ENCODE peak calls at places on chromosomes 2 and 18, in ten cellular contexts. V, Y, S, F, I, M, O, X, H and W are unnamed samples.

GRCh38 chr2:44934024-44934423 is 7.5 kb upstream of the SIX3 start:
- DNase-seq in V (no peak), Y (no peak), S (no peak), F (peak; percentile 69), I (no peak), M (no peak), O (no peak), X (no peak), H (no peak), W (no peak)

GRCh38 chr18:24837065-24837464 is 376.6 kb downstream of the HRH4 start:
- DNase-seq in V (no peak), Y (no peak), S (no peak), F (no peak), I (peak; percentile 98), M (no peak), O (peak; percentile 87), X (no peak), H (no peak), W (no peak)

GRCh38 chr2:127985735-127986134 is 42.1 kb downstream of the SAP130 start:
- DNase-seq in V (no peak), Y (no peak), S (no peak), F (no peak), I (no peak), M (no peak), O (no peak), X (no peak), H (no peak), W (no peak)

GRCh38 chr2:171893196-171893823 is 734 bp downstream of the SLC25A12 start:
- DNase-seq in V (no peak), Y (no peak), S (no peak), F (no peak), I (no peak), M (no peak), O (no peak), X (no peak), H (no peak), W (no peak)

GRCh38 chr2:137252934-137253333 is 487.6 kb downstream of the THSD7B start:
- DNase-seq in V (no peak), Y (no peak), S (no peak), F (no peak), I (no peak), M (no peak), O (no peak), X (no peak), H (no peak), W (no peak)

GRCh38 chr18:26631135-26631534 is 82.8 kb upstream of the KCTD1 start:
- DNase-seq in V (no peak), Y (no peak), S (no peak), F (no peak), I (no peak), M (no peak), O (no peak), X (no peak), H (no peak), W (no peak)

GRCh38 chr2:98909381-98910211 is 26.4 kb downstream of the CRACDL start:
- DNase-seq in V (peak; percentile 94), Y (no peak), S (no peak), F (peak; percentile 82), I (peak; percentile 85), M (no peak), O (peak; percentile 14), X (peak; percentile 47), H (peak; percentile 94), W (no peak)

GRCh38 chr2:213544940-213545339 is 260.7 kb downstream of the SPAG16 start:
- DNase-seq in V (no peak), Y (no peak), S (no peak), F (no peak), I (no peak), M (no peak), O (no peak), X (no peak), H (no peak), W (no peak)

GRCh38 chr2:174667461-174667860 is 69.9 kb upstream of the WIPF1 start:
- DNase-seq in V (no peak), Y (no peak), S (no peak), F (peak; percentile 88), I (no peak), M (no peak), O (no peak), X (no peak), H (no peak), W (no peak)

GRCh38 chr2:9952286-9952737 is 819 bp downstream of the GRHL1 start:
- DNase-seq in V (no peak), Y (no peak), S (no peak), F (no peak), I (no peak), M (no peak), O (no peak), X (no peak), H (no peak), W (no peak)

GRCh38 chr2:19775838-19776237 is 125.9 kb downstream of the TTC32 start:
- DNase-seq in V (no peak), Y (no peak), S (no peak), F (no peak), I (peak; percentile 69), M (no peak), O (no peak), X (no peak), H (no peak), W (no peak)

GRCh38 chr2:233419626-233420431 is 65.5 kb downstream of the DGKD start:
- DNase-seq in V (peak; percentile 76), Y (no peak), S (peak; percentile 46), F (no peak), I (peak; percentile 31), M (no peak), O (no peak), X (peak; percentile 39), H (no peak), W (peak; percentile 38)

GRCh38 chr2:86304416-86304815 is 33.0 kb downstream of the REEP1 start:
- DNase-seq in V (no peak), Y (no peak), S (no peak), F (no peak), I (no peak), M (no peak), O (no peak), X (no peak), H (no peak), W (no peak)

GRCh38 chr18:32257073-32257780 is 67.4 kb downstream of the MEP1B start:
- DNase-seq in V (no peak), Y (no peak), S (no peak), F (no peak), I (no peak), M (no peak), O (no peak), X (no peak), H (no peak), W (no peak)

GRCh38 chr2:159050426-159050825 is 82.0 kb downstream of the TANC1 start:
- DNase-seq in V (no peak), Y (no peak), S (no peak), F (no peak), I (no peak), M (no peak), O (no peak), X (no peak), H (no peak), W (no peak)

GRCh38 chr2:11863513-11864328 is 117.3 kb downstream of the LPIN1 start:
- DNase-seq in V (peak; percentile 80), Y (peak; percentile 61), S (peak; percentile 35), F (peak; percentile 89), I (peak; percentile 82), M (peak; percentile 7), O (peak; percentile 63), X (peak; percentile 97), H (peak; percentile 31), W (peak; percentile 43)

GRCh38 chr2:196745711-196746110 is 53.8 kb downstream of the GTF3C3 start:
- DNase-seq in V (no peak), Y (no peak), S (no peak), F (no peak), I (no peak), M (no peak), O (no peak), X (no peak), H (no peak), W (no peak)

GRCh38 chr2:9385841-9386240 is 37.5 kb downstream of the ITGB1BP1 start:
- DNase-seq in V (no peak), Y (no peak), S (no peak), F (no peak), I (no peak), M (no peak), O (no peak), X (no peak), H (no peak), W (no peak)

GRCh38 chr2:189954989-189955388 is 107.5 kb downstream of the MSTN start:
- DNase-seq in V (no peak), Y (no peak), S (no peak), F (no peak), I (no peak), M (no peak), O (no peak), X (no peak), H (peak; percentile 62), W (no peak)

GRCh38 chr2:183935005-183935404 is 663.3 kb upstream of the ZNF804A start:
- DNase-seq in V (no peak), Y (no peak), S (no peak), F (no peak), I (no peak), M (no peak), O (no peak), X (no peak), H (no peak), W (no peak)

GRCh38 chr2:100832885-100833284 is 12.9 kb downstream of the NPAS2 start:
- DNase-seq in V (no peak), Y (no peak), S (no peak), F (no peak), I (peak; percentile 68), M (no peak), O (no peak), X (no peak), H (no peak), W (no peak)

GRCh38 chr2:231383701-231384435 is 11.6 kb upstream of the B3GNT7 start:
- DNase-seq in V (no peak), Y (no peak), S (no peak), F (peak; percentile 98), I (no peak), M (no peak), O (peak; percentile 61), X (no peak), H (no peak), W (no peak)

GRCh38 chr18:69580107-69580506 is 179.4 kb downstream of the DOK6 start:
- DNase-seq in V (no peak), Y (no peak), S (no peak), F (peak; percentile 62), I (peak; percentile 28), M (no peak), O (no peak), X (no peak), H (no peak), W (no peak)

GRCh38 chr2:140502951-140503630 is 1627.7 kb downstream of the LRP1B start:
- DNase-seq in V (no peak), Y (no peak), S (no peak), F (no peak), I (peak; percentile 56), M (no peak), O (no peak), X (no peak), H (no peak), W (no peak)

GRCh38 chr2:128726221-128726620 is 407.6 kb upstream of the HS6ST1 start:
- DNase-seq in V (no peak), Y (no peak), S (no peak), F (no peak), I (no peak), M (no peak), O (no peak), X (no peak), H (no peak), W (no peak)

GRCh38 chr2:17303496-17303895 is 214.7 kb downstream of the RAD51AP2 start:
- DNase-seq in V (no peak), Y (no peak), S (no peak), F (no peak), I (peak; percentile 33), M (no peak), O (no peak), X (no peak), H (no peak), W (no peak)